ENCODE peak calls at places on chromosome 16, in eight cellular contexts. V, Y, L, N, R, Z, H and T are unnamed samples.

GRCh38 chr16:48556913-48557351 is 53.0 kb downstream of the N4BP1 start:
- DNase-seq in L (no peak), H (no peak), Y (peak; percentile 88), R (no peak), N (peak; percentile 65), V (peak; percentile 75), Z (no peak), T (no peak)

GRCh38 chr16:50747206-50747956 is 5.5 kb downstream of the CYLD start:
- DNase-seq in L (peak; percentile 35), V (no peak), N (peak; percentile 48), Z (no peak), H (no peak), Y (peak; percentile 28), R (no peak), T (no peak)

GRCh38 chr16:28845173-28846079 is 722 bp downstream of the TUFM start:
- DNase-seq in Y (peak; percentile 37), L (peak; percentile 70), R (no peak), V (no peak), N (peak; percentile 62), Z (no peak), H (no peak), T (no peak)

GRCh38 chr16:28821874-28822519 is 802 bp upstream of the ATXN2L start:
- DNase-seq in L (no peak), R (no peak), Z (no peak), V (no peak), H (no peak), Y (no peak), N (no peak), T (no peak)

GRCh38 chr16:85402910-85403692 is 210.0 kb upstream of the GSE1 start:
- DNase-seq in V (peak; percentile 33), Z (no peak), R (peak; percentile 19), Y (peak; percentile 59), H (peak; percentile 17), N (peak; percentile 30), L (peak; percentile 46), T (peak; percentile 77)

GRCh38 chr16:81066700-81067099 is 10.3 kb downstream of the C16orf46 start:
- DNase-seq in Y (no peak), H (no peak), L (no peak), Z (no peak), R (no peak), V (no peak), N (no peak), T (no peak)

GRCh38 chr16:10579965-10580918 is at the start of gene EMP2:
- DNase-seq in H (peak; percentile 67), N (peak; percentile 78), Z (no peak), Y (peak; percentile 79), V (peak; percentile 57), R (peak; percentile 81), L (peak; percentile 54), T (peak; percentile 90)

GRCh38 chr16:50653633-50654524 is 27.2 kb downstream of the SNX20 start:
- DNase-seq in R (no peak), N (no peak), V (no peak), H (no peak), L (no peak), Z (no peak), Y (no peak), T (no peak)

GRCh38 chr16:68234188-68235104 is 1.5 kb downstream of the ESRP2 start:
- DNase-seq in H (no peak), V (no peak), R (no peak), Z (no peak), L (peak; percentile 27), N (peak; percentile 93), Y (no peak), T (no peak)

GRCh38 chr16:3029499-3030127 is 5.8 kb downstream of the THOC6 start:
- DNase-seq in H (no peak), Z (no peak), V (no peak), L (peak; percentile 31), N (peak; percentile 60), Y (no peak), R (no peak), T (no peak)

GRCh38 chr16:84617068-84617630 is 729 bp downstream of the COTL1 start:
- DNase-seq in L (no peak), N (peak; percentile 50), Z (no peak), Y (peak; percentile 45), V (no peak), R (peak; percentile 44), H (no peak), T (peak; percentile 51)

GRCh38 chr16:50902457-50902856 is 160.6 kb downstream of the CYLD start:
- DNase-seq in V (no peak), R (no peak), Z (no peak), H (no peak), Y (no peak), L (no peak), N (no peak), T (no peak)

GRCh38 chr16:84774810-84775209 is 45.0 kb upstream of the CRISPLD2 start:
- DNase-seq in R (peak; percentile 63), V (peak; percentile 91), N (peak; percentile 83), Y (peak; percentile 76), H (peak; percentile 41), L (no peak), Z (no peak), T (no peak)

GRCh38 chr16:22318690-22319358 is 21.6 kb downstream of the POLR3E start:
- DNase-seq in V (no peak), N (peak; percentile 55), H (no peak), L (peak; percentile 47), Z (no peak), R (no peak), Y (peak; percentile 28), T (no peak)

GRCh38 chr16:49556252-49557069 is 182.9 kb downstream of the C16orf78 start:
- DNase-seq in Z (no peak), N (no peak), H (no peak), Y (peak; percentile 5), V (no peak), R (no peak), L (no peak), T (no peak)

GRCh38 chr16:78210305-78210704 is 110.9 kb downstream of the WWOX start:
- DNase-seq in Y (peak; percentile 48), L (no peak), Z (no peak), V (peak; percentile 39), H (no peak), R (no peak), N (peak; percentile 94), T (no peak)

GRCh38 chr16:87138316-87138715 is 178.9 kb downstream of the C16orf95 start:
- DNase-seq in H (no peak), N (no peak), R (no peak), Z (no peak), Y (no peak), L (no peak), V (no peak), T (no peak)

GRCh38 chr16:165539-166374 is at the start of gene HBM:
- DNase-seq in V (no peak), L (peak; percentile 90), Y (no peak), R (no peak), H (no peak), Z (no peak), N (peak; percentile 26), T (no peak)

GRCh38 chr16:53626816-53627215 is 76.8 kb downstream of the RPGRIP1L start:
- DNase-seq in L (no peak), N (no peak), Z (no peak), Y (no peak), R (no peak), V (no peak), H (no peak), T (no peak)

GRCh38 chr16:58850019-58850626 is 116.0 kb upstream of the GOT2 start:
- DNase-seq in V (no peak), L (peak; percentile 58), Z (no peak), R (no peak), Y (no peak), N (no peak), H (no peak), T (no peak)

GRCh38 chr16:397736-398332 is 835 bp downstream of the NME4 start:
- DNase-seq in L (peak; percentile 83), Z (no peak), H (peak; percentile 56), V (peak; percentile 47), Y (peak; percentile 52), R (peak; percentile 73), N (peak; percentile 63), T (peak; percentile 77)

GRCh38 chr16:52613508-52613907 is 66.6 kb upstream of the TOX3 start:
- DNase-seq in R (no peak), V (no peak), Y (no peak), H (no peak), N (no peak), L (no peak), Z (no peak), T (no peak)

GRCh38 chr16:20868890-20869289 is 31.3 kb downstream of the DCUN1D3 start:
- DNase-seq in R (peak; percentile 82), Y (peak; percentile 81), H (peak; percentile 62), Z (no peak), N (peak; percentile 26), L (no peak), V (peak; percentile 51), T (peak; percentile 90)

GRCh38 chr16:27639588-27640276 is 89.8 kb downstream of the KATNIP start:
- DNase-seq in N (peak; percentile 72), Y (peak; percentile 40), Z (no peak), H (no peak), L (peak; percentile 32), R (no peak), V (no peak), T (no peak)

GRCh38 chr16:67260426-67261063 is 11.8 kb downstream of the SLC9A5 start:
- DNase-seq in V (no peak), Y (peak; percentile 72), N (peak; percentile 69), Z (no peak), R (no peak), H (no peak), L (peak; percentile 73), T (no peak)

GRCh38 chr16:81821422-81822128 is 42.5 kb downstream of the PLCG2 start:
- DNase-seq in L (no peak), H (no peak), R (no peak), N (no peak), Y (no peak), V (no peak), Z (no peak), T (no peak)

GRCh38 chr16:68128577-68129305 is 43.6 kb downstream of the NFATC3 start:
- DNase-seq in R (no peak), Y (no peak), H (no peak), L (no peak), N (peak; percentile 5), Z (no peak), V (no peak), T (no peak)

GRCh38 chr16:2339521-2340484 is 725 bp downstream of the ABCA3 start:
- DNase-seq in Y (peak; percentile 22), V (no peak), H (no peak), Z (peak; percentile 15), N (peak; percentile 36), R (peak; percentile 43), L (peak; percentile 50), T (peak; percentile 74)

GRCh38 chr16:89909777-89910716 is 8.6 kb upstream of the MC1R start:
- DNase-seq in Y (peak; percentile 38), H (peak; percentile 69), R (peak; percentile 53), Z (no peak), N (peak; percentile 82), L (peak; percentile 66), V (peak; percentile 60), T (peak; percentile 87)

GRCh38 chr16:58027341-58028167 is 2.0 kb downstream of the MMP15 start:
- DNase-seq in N (peak; percentile 50), L (no peak), R (no peak), Z (no peak), Y (no peak), V (no peak), H (no peak), T (peak; percentile 64)

GRCh38 chr16:81767987-81768592 is 11.0 kb upstream of the PLCG2 start:
- DNase-seq in H (no peak), N (no peak), V (no peak), L (no peak), R (no peak), Y (no peak), Z (no peak), T (no peak)

GRCh38 chr16:51465026-51465425 is 314.0 kb upstream of the SALL1 start:
- DNase-seq in L (no peak), N (no peak), Y (peak; percentile 93), V (peak; percentile 0), Z (no peak), R (no peak), H (no peak), T (no peak)

GRCh38 chr16:2785101-2785991 is 2.0 kb downstream of the PRSS33 start:
- DNase-seq in V (no peak), L (no peak), R (peak; percentile 13), N (no peak), Z (no peak), Y (no peak), H (no peak), T (peak; percentile 22)

GRCh38 chr16:50335198-50335958 is 33.4 kb downstream of the BRD7 start:
- DNase-seq in V (no peak), L (no peak), Z (peak; percentile 35), R (no peak), Y (no peak), N (peak; percentile 42), H (no peak), T (no peak)